ENCODE peak calls at places on chromosomes 1 and 21, in eight cellular contexts. O, C, M, K, L, G, H and Y are unnamed samples. For H3K4me1, the result is how much of the 10 kb centered on the place peaks cover.

GRCh38 chr1:241972703-241973375 is 15.3 kb downstream of the BECN2 start:
- DNase-seq in O (no peak), C (no peak), M (no peak), K (no peak), L (peak), G (no peak), H (no peak), Y (no peak)

GRCh38 chr1:171742577-171742922 is 685 bp upstream of the VAMP4 start:
- DNase-seq in O (no peak), C (peak), M (no peak), K (no peak), L (no peak), G (peak), H (no peak), Y (peak)

GRCh38 chr1:232613752-232614381 is 16.1 kb downstream of the SIPA1L2 start:
- DNase-seq in O (peak), C (no peak), M (no peak), K (no peak), L (no peak), G (no peak), H (no peak), Y (no peak)

GRCh38 chr1:31796707-31797106 is 19.1 kb downstream of the SPOCD1 start:
- DNase-seq in O (no peak), C (no peak), M (no peak), K (no peak), L (no peak), G (no peak), H (no peak), Y (peak)

GRCh38 chr21:36478207-36478701 is 1.7 kb downstream of the CLDN14 start:
- DNase-seq in O (peak), C (no peak), M (peak), K (no peak), L (no peak), G (peak), H (peak), Y (no peak)

GRCh38 chr1:107677674-107678073 is 287.3 kb downstream of the VAV3 start:
- DNase-seq in O (no peak), C (no peak), M (no peak), K (no peak), L (no peak), G (no peak), H (no peak), Y (no peak)

GRCh38 chr1:50378757-50379156 is 44.5 kb downstream of the DMRTA2 start:
- DNase-seq in O (no peak), C (no peak), M (no peak), K (no peak), L (no peak), G (no peak), H (no peak), Y (no peak)

GRCh38 chr1:3555131-3555920 is 56.0 kb downstream of the MEGF6 start:
- DNase-seq in O (no peak), C (no peak), M (no peak), K (no peak), L (no peak), G (no peak), H (no peak), Y (no peak)

GRCh38 chr1:226602186-226603029 is 53.8 kb downstream of the STUM start:
- DNase-seq in O (peak), C (peak), M (peak), K (no peak), L (no peak), G (no peak), H (peak), Y (peak)

GRCh38 chr21:43864313-43864805 is 664 bp upstream of the AGPAT3 start:
- DNase-seq in O (peak), C (peak), M (no peak), K (no peak), L (no peak), G (peak), H (peak), Y (no peak)

GRCh38 chr1:235127774-235128452 is 724 bp downstream of the TOMM20 start:
- DNase-seq in O (peak), C (no peak), M (no peak), K (no peak), L (no peak), G (no peak), H (no peak), Y (no peak)

GRCh38 chr1:7586031-7586941 is 184.8 kb upstream of the VAMP3 start:
- DNase-seq in O (no peak), C (no peak), M (no peak), K (no peak), L (no peak), G (no peak), H (peak), Y (peak)

GRCh38 chr1:21064057-21064456 is 112.6 kb downstream of the EIF4G3 start:
- DNase-seq in O (no peak), C (no peak), M (no peak), K (no peak), L (no peak), G (peak), H (no peak), Y (no peak)

GRCh38 chr1:210800756-210801155 is 333.2 kb downstream of the KCNH1 start:
- DNase-seq in O (no peak), C (no peak), M (no peak), K (no peak), L (no peak), G (no peak), H (no peak), Y (no peak)

GRCh38 chr1:231233735-231234417 is 7.1 kb upstream of the GNPAT start:
- DNase-seq in O (no peak), C (no peak), M (no peak), K (no peak), L (no peak), G (no peak), H (no peak), Y (no peak)

GRCh38 chr1:226487921-226488320 is 60.6 kb upstream of the STUM start:
- DNase-seq in O (no peak), C (no peak), M (no peak), K (no peak), L (no peak), G (peak), H (no peak), Y (no peak)

GRCh38 chr21:44527983-44528633 is 11.9 kb downstream of the KRTAP10-1 start:
- DNase-seq in O (no peak), C (peak), M (no peak), K (no peak), L (no peak), G (no peak), H (peak), Y (peak)

GRCh38 chr1:240285541-240285940 is 193.9 kb downstream of the FMN2 start:
- DNase-seq in O (no peak), C (no peak), M (no peak), K (no peak), L (no peak), G (no peak), H (no peak), Y (no peak)

GRCh38 chr1:20302093-20302471 is 11.4 kb downstream of the VWA5B1 start:
- DNase-seq in O (peak), C (peak), M (no peak), K (no peak), L (no peak), G (peak), H (no peak), Y (no peak)

GRCh38 chr1:86156571-86157455 is at the start of gene COL24A1:
- DNase-seq in O (no peak), C (peak), M (no peak), K (peak), L (peak), G (peak), H (peak), Y (peak)

GRCh38 chr1:156846643-156847042 is 12.3 kb downstream of the INSRR start:
- DNase-seq in O (no peak), C (no peak), M (no peak), K (no peak), L (no peak), G (no peak), H (no peak), Y (no peak)

GRCh38 chr21:41477641-41478318 is 30.2 kb downstream of the TMPRSS2 start:
- DNase-seq in O (peak), C (no peak), M (no peak), K (peak), L (peak), G (no peak), H (no peak), Y (no peak)

GRCh38 chr21:40730051-40730760 is 116.8 kb downstream of the DSCAM start:
- DNase-seq in O (no peak), C (no peak), M (no peak), K (no peak), L (no peak), G (no peak), H (no peak), Y (no peak)

GRCh38 chr1:8120693-8121260 is 94.7 kb upstream of the ERRFI1 start:
- DNase-seq in O (peak), C (no peak), M (no peak), K (no peak), L (no peak), G (peak), H (no peak), Y (peak)

GRCh38 chr1:155178441-155179106 is 4.9 kb downstream of the TRIM46 start:
- DNase-seq in O (no peak), C (no peak), M (no peak), K (no peak), L (no peak), G (no peak), H (peak), Y (no peak)

GRCh38 chr1:119327436-119328155 is 41.0 kb upstream of the HAO2 start:
- DNase-seq in O (no peak), C (no peak), M (no peak), K (peak), L (peak), G (no peak), H (peak), Y (peak)

GRCh38 chr1:30196872-30197615 is 526.3 kb downstream of the MATN1 start:
- DNase-seq in O (no peak), C (no peak), M (no peak), K (no peak), L (no peak), G (no peak), H (no peak), Y (no peak)

GRCh38 chr1:210618379-210618778 is 289.7 kb downstream of the HHAT start:
- DNase-seq in O (no peak), C (no peak), M (no peak), K (no peak), L (no peak), G (no peak), H (no peak), Y (no peak)

GRCh38 chr1:95021794-95022193 is 51.0 kb downstream of the ALG14 start:
- DNase-seq in O (no peak), C (no peak), M (no peak), K (no peak), L (no peak), G (no peak), H (no peak), Y (no peak)

GRCh38 chr1:227948493-227949260 is 945 bp upstream of the WNT9A start:
- DNase-seq in O (peak), C (no peak), M (no peak), K (no peak), L (no peak), G (peak), H (peak), Y (no peak)
- H3K27ac ChIP-seq in O (peak), C (peak), M (no peak), K (no peak), L (no peak), G (no peak), H (no peak), Y (no peak)

GRCh38 chr1:12080156-12080555 is 17.1 kb downstream of the TNFRSF8 start:
- DNase-seq in O (no peak), C (no peak), M (no peak), K (no peak), L (no peak), G (no peak), H (peak), Y (no peak)

GRCh38 chr1:12082988-12083387 is 19.9 kb downstream of the TNFRSF8 start:
- DNase-seq in O (no peak), C (no peak), M (no peak), K (no peak), L (no peak), G (no peak), H (no peak), Y (no peak)

GRCh38 chr1:12080773-12081556 is 17.9 kb downstream of the TNFRSF8 start:
- DNase-seq in O (no peak), C (no peak), M (no peak), K (no peak), L (no peak), G (no peak), H (peak), Y (no peak)

GRCh38 chr1:12083766-12084165 is 20.7 kb downstream of the TNFRSF8 start:
- DNase-seq in O (no peak), C (no peak), M (no peak), K (no peak), L (no peak), G (peak), H (no peak), Y (no peak)

DNA sequence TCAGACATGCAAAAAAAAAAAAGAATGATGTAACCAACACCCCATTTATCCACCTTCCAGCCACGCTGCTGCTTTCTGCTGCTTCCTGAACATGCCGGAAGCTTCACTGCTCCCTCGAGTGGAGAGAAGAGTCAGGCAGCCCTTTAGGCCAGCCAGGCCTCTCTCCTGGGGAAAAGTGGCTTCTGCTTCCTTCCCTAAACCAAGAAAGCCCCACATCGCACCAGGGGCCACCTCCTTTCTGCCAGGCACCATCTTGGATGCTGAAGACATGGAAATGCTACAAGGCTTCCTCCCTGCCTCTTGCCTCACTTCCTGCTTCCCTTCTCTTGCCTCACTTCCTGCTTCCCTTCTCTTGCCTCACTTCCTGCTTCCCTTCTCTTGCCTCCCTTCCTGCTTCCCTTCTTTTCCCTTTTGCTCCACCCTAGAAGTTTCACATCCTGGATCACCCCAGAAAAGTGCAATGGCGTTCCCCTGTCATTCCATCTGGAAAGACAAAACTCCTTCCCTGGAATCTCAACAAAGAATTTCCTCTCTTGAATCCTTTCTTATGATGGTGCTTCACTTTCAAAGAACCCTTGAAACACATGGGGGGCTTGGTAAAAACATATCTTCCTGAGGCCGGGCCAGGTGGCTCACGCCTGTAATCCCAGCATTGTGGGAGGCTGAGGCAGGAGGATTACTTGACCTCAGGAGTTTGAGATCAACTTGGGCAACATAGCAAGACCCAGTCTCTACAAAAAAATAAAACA is 18.7 kb downstream of the TNFRSF8 start:
- DNase-seq in O (no peak), C (no peak), M (no peak), K (no peak), L (no peak), G (no peak), H (peak), Y (no peak)
- H3K4me1 ChIP-seq in O (under half), C (under half), M (under half), K (under half), L (under half), G (under half), H (under half), Y (under half)

DNA sequence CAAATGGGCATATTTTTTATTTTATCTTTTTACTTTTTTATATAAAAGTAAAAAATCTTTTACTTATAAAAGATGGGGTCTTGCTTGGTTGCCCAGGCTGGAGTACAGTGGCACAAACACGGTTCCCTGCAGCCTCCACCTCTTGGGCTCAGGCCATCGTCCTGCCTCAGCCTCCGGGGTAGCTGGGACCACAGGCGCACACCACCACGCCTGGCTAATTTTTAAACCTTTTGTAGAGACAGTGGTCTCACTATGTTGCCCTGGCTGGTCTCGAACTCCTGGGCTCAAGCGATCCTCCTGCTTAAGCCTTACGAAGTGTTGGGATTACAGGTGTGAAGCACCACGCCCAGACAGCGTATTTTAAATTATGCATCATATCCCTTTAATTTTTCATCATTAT is 986 bp downstream of the H6PD start:
- DNase-seq in O (no peak), C (no peak), M (no peak), K (no peak), L (no peak), G (no peak), H (no peak), Y (no peak)
- H3K27ac ChIP-seq in O (peak), C (peak), M (peak), K (no peak), L (no peak), G (no peak), H (peak), Y (peak)

DNA sequence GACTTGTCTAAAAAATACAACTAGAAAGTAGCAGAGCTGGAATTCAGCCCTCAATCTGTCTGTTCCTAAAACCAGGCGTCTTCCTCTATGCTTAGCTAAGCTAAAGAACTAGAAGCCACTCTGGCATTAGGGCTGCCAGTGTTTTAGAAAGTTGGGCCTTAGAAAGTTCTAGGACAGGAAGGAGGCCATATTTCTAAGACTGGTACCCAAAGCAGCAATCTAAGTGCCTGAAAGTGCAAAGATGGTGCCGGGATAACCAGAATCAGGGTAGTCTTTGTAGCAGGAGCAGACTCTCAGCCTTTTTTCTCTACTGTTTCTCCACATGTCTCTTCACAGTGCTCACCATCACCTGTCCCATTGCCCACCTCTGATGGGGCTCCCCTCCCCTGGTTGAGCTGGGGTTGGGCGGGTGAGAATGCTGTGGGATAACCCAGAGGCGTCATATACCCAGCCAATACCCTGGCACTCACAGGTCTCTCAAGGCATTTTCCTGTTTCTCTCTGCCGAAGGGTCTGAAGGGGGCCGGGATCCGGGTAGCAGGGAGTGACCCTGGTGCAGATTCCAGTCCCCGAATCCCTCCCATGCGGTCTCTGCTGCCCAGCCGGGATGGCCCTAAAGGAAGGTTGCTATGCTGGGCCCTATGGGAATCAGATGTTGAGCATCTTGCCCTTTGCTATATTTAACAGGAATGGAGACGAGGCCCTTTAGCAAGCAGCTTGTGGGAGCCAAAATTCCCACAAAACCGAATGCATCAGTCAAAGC is 1.1 kb upstream of the RCSD1 start:
- DNase-seq in O (no peak), C (no peak), M (no peak), K (no peak), L (no peak), G (no peak), H (no peak), Y (no peak)
- H3K4me1 ChIP-seq in O (under half), C (half or more), M (under half), K (under half), L (under half), G (under half), H (under half), Y (under half)

DNA sequence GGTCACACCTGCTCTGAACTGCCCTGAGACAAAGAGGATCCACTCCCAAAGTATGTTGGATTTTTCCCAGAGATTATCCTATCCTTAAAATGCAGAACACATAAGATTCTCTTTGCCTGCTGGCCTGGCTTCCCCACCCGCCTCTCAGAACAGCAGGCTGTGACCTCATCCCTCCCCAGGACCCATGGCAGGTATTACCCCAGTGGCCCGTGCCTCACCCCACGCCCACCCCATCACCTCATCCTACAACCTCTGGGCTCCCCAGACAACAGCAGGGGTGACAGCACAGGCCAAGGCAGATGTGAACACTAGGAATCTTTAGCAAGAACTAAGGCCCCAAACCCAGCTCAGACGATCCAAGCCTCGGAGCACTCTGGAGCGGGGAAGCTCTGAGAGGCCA is 35.1 kb upstream of the S100A7 start:
- DNase-seq in O (no peak), C (no peak), M (no peak), K (no peak), L (no peak), G (no peak), H (no peak), Y (no peak)
- H3K27ac ChIP-seq in O (no peak), C (no peak), M (no peak), K (no peak), L (no peak), G (no peak), H (no peak), Y (no peak)

DNA sequence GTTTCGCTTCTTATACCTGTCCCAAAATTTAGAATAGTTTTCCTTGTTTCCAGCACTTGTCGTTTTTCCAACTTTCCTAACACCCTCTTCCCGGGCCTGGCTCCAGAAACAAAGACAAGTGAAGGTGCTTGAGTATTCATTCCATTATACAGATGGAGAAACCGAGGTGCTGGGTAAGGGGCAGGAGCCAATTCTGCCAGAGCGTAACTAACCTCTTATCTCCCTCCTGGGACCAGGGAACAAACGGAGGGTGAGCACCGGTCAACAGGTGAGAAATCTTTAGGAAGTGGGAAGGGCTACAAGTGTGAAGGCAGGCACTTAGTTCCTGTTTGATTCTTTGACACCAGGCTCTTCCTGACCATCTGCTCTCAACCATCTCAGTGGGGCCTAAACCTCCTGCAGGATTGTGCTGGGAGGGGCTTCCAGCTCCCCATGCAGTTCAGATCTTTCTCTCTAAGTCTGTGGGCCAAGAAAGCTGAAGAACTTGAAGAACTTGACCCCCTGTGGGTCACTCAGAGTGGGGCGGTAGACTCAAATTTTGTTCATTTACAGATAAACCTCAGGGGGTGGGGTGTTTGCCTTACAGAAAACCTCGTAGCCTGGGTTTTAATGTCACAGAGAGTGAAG is 8.7 kb downstream of the PLXNA2 start:
- DNase-seq in O (no peak), C (no peak), M (no peak), K (no peak), L (no peak), G (no peak), H (no peak), Y (no peak)
- H3K4me1 ChIP-seq in O (half or more), C (half or more), M (half or more), K (under half), L (half or more), G (under half), H (under half), Y (half or more)

DNA sequence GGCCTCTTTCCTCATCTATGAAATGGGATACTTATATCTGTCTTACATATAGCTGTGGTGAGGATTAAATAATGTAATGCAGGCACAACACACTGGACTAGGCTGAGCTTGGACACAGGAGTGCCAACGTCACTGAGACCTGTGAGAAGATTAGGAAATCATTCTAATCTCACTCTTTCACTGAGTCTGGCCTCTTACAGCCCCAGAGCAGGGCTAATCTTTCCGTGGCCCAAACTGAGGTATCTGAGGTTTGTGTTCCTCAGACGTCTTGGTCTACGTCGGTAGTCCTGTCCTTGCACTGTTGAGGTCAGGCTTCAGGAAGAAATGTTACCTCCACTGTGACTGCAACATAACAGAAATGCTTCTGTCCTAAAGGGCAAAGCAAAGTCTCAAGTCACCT is 22.6 kb upstream of the A3GALT2 start:
- DNase-seq in O (no peak), C (no peak), M (no peak), K (no peak), L (no peak), G (no peak), H (no peak), Y (no peak)
- H3K27ac ChIP-seq in O (no peak), C (peak), M (no peak), K (no peak), L (no peak), G (peak), H (peak), Y (peak)